ENCODE peak calls at places on chromosomes 1 and 21, in six cellular contexts. One of them, this sample, is unnamed.

GRCh38 chr1:19199393-19200280 is 10.4 kb downstream of the UBR4 start:
- DNase-seq in upper lobe of left lung: no peak
- DNase-seq in transverse colon: no peak
- DNase-seq in stomach: no peak
- DNase-seq in spleen: no peak
- DNase-seq in SK-N-SH: no peak
- DNase-seq in this sample: no peak

GRCh38 chr1:227155688-227156087 is 162.6 kb downstream of the CDC42BPA start:
- DNase-seq in transverse colon: no peak
- DNase-seq in upper lobe of left lung: no peak
- DNase-seq in spleen: no peak
- DNase-seq in stomach: no peak
- DNase-seq in SK-N-SH: no peak
- DNase-seq in this sample: no peak

GRCh38 chr1:160046494-160047115 is 14.8 kb upstream of the PIGM start:
- DNase-seq in SK-N-SH: peak; percentile 80
- DNase-seq in spleen: no peak
- DNase-seq in stomach: peak; percentile 39
- DNase-seq in transverse colon: peak; percentile 50
- DNase-seq in upper lobe of left lung: no peak
- DNase-seq in this sample: peak; percentile 90

GRCh38 chr1:113874017-113874879 is 2.7 kb upstream of the PTPN22 start:
- DNase-seq in transverse colon: peak; percentile 49
- DNase-seq in spleen: no peak
- DNase-seq in SK-N-SH: no peak
- DNase-seq in stomach: no peak
- DNase-seq in upper lobe of left lung: no peak
- DNase-seq in this sample: no peak

GRCh38 chr1:108639899-108640560 is 20.9 kb downstream of the HENMT1 start:
- DNase-seq in upper lobe of left lung: no peak
- DNase-seq in stomach: no peak
- DNase-seq in transverse colon: no peak
- DNase-seq in spleen: no peak
- DNase-seq in SK-N-SH: no peak
- DNase-seq in this sample: no peak

GRCh38 chr1:226884116-226884515 is 13.7 kb downstream of the PSEN2 start:
- DNase-seq in SK-N-SH: no peak
- DNase-seq in transverse colon: no peak
- DNase-seq in stomach: no peak
- DNase-seq in upper lobe of left lung: no peak
- DNase-seq in spleen: no peak
- DNase-seq in this sample: no peak

GRCh38 chr21:45794040-45794439 is 150.5 kb downstream of the PCBP3 start:
- DNase-seq in SK-N-SH: no peak
- DNase-seq in spleen: no peak
- DNase-seq in stomach: no peak
- DNase-seq in upper lobe of left lung: no peak
- DNase-seq in transverse colon: no peak
- DNase-seq in this sample: no peak

GRCh38 chr1:41954533-41954944 is 35.8 kb upstream of the HIVEP3 start:
- DNase-seq in spleen: no peak
- DNase-seq in SK-N-SH: no peak
- DNase-seq in transverse colon: no peak
- DNase-seq in stomach: no peak
- DNase-seq in upper lobe of left lung: peak; percentile 5
- DNase-seq in this sample: no peak

GRCh38 chr21:38921511-38922215 is 115.9 kb downstream of the ETS2 start:
- DNase-seq in SK-N-SH: no peak
- DNase-seq in transverse colon: peak; percentile 40
- DNase-seq in spleen: no peak
- DNase-seq in upper lobe of left lung: no peak
- DNase-seq in stomach: no peak
- DNase-seq in this sample: no peak

GRCh38 chr1:226444901-226445300 is 37.0 kb upstream of the PARP1 start:
- DNase-seq in transverse colon: peak; percentile 57
- DNase-seq in SK-N-SH: no peak
- DNase-seq in spleen: peak; percentile 82
- DNase-seq in upper lobe of left lung: no peak
- DNase-seq in stomach: peak; percentile 29
- DNase-seq in this sample: no peak

GRCh38 chr1:45485949-45486348 is 5.0 kb downstream of the TESK2 start:
- DNase-seq in upper lobe of left lung: no peak
- DNase-seq in SK-N-SH: no peak
- DNase-seq in spleen: no peak
- DNase-seq in stomach: no peak
- DNase-seq in transverse colon: no peak
- DNase-seq in this sample: no peak

GRCh38 chr21:42383331-42383730 is 12.5 kb downstream of the TMPRSS3 start:
- DNase-seq in stomach: no peak
- DNase-seq in transverse colon: no peak
- DNase-seq in upper lobe of left lung: no peak
- DNase-seq in SK-N-SH: no peak
- DNase-seq in spleen: peak; percentile 44
- DNase-seq in this sample: no peak

GRCh38 chr1:93992190-93992589 is 83.0 kb upstream of the GCLM start:
- DNase-seq in spleen: no peak
- DNase-seq in SK-N-SH: no peak
- DNase-seq in transverse colon: no peak
- DNase-seq in upper lobe of left lung: no peak
- DNase-seq in stomach: no peak
- DNase-seq in this sample: no peak

GRCh38 chr1:92778371-92778770 is 6.5 kb downstream of the EVI5 start:
- DNase-seq in stomach: no peak
- DNase-seq in upper lobe of left lung: no peak
- DNase-seq in transverse colon: no peak
- DNase-seq in spleen: no peak
- DNase-seq in SK-N-SH: no peak
- DNase-seq in this sample: no peak

GRCh38 chr1:59393211-59394180 is 96.6 kb downstream of the FGGY start:
- DNase-seq in upper lobe of left lung: no peak
- DNase-seq in transverse colon: peak; percentile 47
- DNase-seq in spleen: no peak
- DNase-seq in SK-N-SH: no peak
- DNase-seq in stomach: peak; percentile 65
- DNase-seq in this sample: peak; percentile 95

GRCh38 chr1:117674521-117675400 is 68.9 kb downstream of the TENT5C start:
- DNase-seq in upper lobe of left lung: no peak
- DNase-seq in transverse colon: peak; percentile 62
- DNase-seq in SK-N-SH: no peak
- DNase-seq in stomach: peak; percentile 77
- DNase-seq in spleen: no peak
- DNase-seq in this sample: no peak

GRCh38 chr1:77085109-77085508 is 134.1 kb downstream of the PIGK start:
- DNase-seq in SK-N-SH: no peak
- DNase-seq in spleen: no peak
- DNase-seq in stomach: no peak
- DNase-seq in transverse colon: no peak
- DNase-seq in upper lobe of left lung: no peak
- DNase-seq in this sample: no peak

GRCh38 chr21:23131177-23131576 is 2133.0 kb downstream of the NCAM2 start:
- DNase-seq in upper lobe of left lung: no peak
- DNase-seq in transverse colon: no peak
- DNase-seq in spleen: no peak
- DNase-seq in stomach: no peak
- DNase-seq in SK-N-SH: no peak
- DNase-seq in this sample: no peak

GRCh38 chr1:1093610-1093943 is 19.5 kb upstream of the RNF223 start:
- DNase-seq in SK-N-SH: no peak
- DNase-seq in transverse colon: peak; percentile 3
- DNase-seq in stomach: no peak
- DNase-seq in upper lobe of left lung: no peak
- DNase-seq in spleen: no peak
- DNase-seq in this sample: no peak

GRCh38 chr1:117780981-117781475 is 148.4 kb downstream of the GDAP2 start:
- DNase-seq in spleen: no peak
- DNase-seq in transverse colon: no peak
- DNase-seq in SK-N-SH: peak; percentile 44
- DNase-seq in stomach: no peak
- DNase-seq in upper lobe of left lung: no peak
- DNase-seq in this sample: peak; percentile 66

GRCh38 chr1:233022246-233022645 is 71.8 kb downstream of the NTPCR start:
- DNase-seq in SK-N-SH: no peak
- DNase-seq in upper lobe of left lung: no peak
- DNase-seq in transverse colon: no peak
- DNase-seq in spleen: no peak
- DNase-seq in stomach: no peak
- DNase-seq in this sample: no peak

GRCh38 chr1:15046487-15047165 is 106.9 kb upstream of the TMEM51 start:
- DNase-seq in SK-N-SH: peak; percentile 94
- DNase-seq in stomach: peak; percentile 70
- DNase-seq in upper lobe of left lung: no peak
- DNase-seq in transverse colon: peak; percentile 65
- DNase-seq in spleen: peak; percentile 83
- DNase-seq in this sample: peak; percentile 86

DNA sequence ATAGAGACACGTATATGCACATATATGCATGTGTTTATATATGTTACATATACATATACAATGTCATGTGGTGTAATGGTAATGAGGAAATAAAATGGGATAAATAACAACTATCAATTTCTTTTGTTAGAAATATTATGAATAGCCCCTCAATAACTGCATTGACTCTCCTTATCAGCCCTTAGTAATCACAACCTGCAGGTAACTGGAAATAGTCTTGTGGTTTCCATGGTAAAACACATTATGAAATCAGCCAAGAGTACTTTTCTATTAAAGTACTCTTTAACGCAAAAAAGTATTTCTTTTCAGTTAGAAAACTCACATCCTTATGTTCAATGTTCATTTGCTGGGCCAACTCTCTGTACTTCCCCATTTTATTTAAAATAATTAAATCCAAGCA is 105.8 kb downstream of the KCNT2 start:
- DNase-seq in spleen: no peak
- DNase-seq in stomach: no peak
- DNase-seq in SK-N-SH: no peak
- DNase-seq in upper lobe of left lung: no peak
- DNase-seq in transverse colon: no peak
- DNase-seq in this sample: no peak
- H3K4me3 ChIP-seq in spleen: no peak overlapping the region
- H3K4me3 ChIP-seq in stomach: no peak overlapping the region
- H3K4me3 ChIP-seq in SK-N-SH: no peak overlapping the region
- H3K4me3 ChIP-seq in upper lobe of left lung: no peak overlapping the region
- H3K4me3 ChIP-seq in transverse colon: no peak overlapping the region
- H3K4me3 ChIP-seq in this sample: no peak overlapping the region

DNA sequence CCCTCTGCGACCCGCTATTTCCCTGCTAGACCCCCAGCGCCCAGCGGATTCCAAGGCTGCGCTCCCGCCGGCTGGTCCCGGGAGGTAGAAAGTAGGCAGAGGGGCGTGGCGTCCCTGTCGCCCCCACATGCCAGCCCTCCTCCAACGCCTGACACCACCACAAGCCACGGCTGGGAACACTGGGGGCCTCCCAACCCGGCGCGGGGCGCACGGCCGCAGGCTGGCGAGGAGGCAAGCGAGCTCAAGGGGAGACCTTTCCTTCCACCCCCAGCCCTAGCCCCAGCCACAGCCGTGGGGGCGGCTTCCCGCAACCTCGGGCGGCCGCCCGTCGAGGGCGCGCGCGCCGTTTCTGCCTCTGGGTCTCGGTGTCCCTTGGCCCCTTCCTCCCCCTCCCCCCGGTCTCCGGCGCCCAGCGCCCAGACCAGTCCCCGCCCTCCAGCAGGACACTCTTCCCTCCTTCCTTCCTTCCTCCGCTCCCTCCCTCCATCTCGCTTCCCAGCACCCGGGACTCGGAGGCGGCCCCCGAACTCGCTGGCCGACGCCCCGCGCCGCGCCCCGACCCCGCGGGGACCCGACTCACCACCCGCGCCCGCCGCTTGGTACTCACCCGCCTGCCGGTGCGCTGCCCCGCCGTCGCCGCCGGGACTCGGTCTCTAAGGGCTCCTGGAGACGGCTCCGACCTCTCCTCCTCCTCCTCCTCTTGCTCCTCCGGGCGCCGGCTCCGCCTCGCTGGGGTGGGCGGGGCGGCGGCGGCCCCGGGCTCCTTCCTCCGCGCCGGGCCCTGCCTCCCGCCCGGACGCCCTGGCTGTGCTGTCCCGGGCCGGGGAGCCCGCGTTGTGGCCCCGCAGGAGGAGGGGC is at the start of gene GNG12:
- DNase-seq in transverse colon: peak; percentile 75
- DNase-seq in upper lobe of left lung: peak; percentile 94
- DNase-seq in SK-N-SH: peak; percentile 90
- DNase-seq in spleen: peak; percentile 82
- DNase-seq in stomach: peak; percentile 77
- DNase-seq in this sample: peak; percentile 89
- TF ChIP-seq POLR2AphosphoS5 in transverse colon: peak; percentile 69
- TF ChIP-seq POLR2AphosphoS5 in upper lobe of left lung: peak; percentile 7
- TF ChIP-seq POLR2AphosphoS5 in SK-N-SH: peak; percentile 62
- TF ChIP-seq POLR2AphosphoS5 in spleen: no peak
- TF ChIP-seq POLR2AphosphoS5 in stomach: peak; percentile 12
- TF ChIP-seq POLR2AphosphoS5 in this sample: peak; percentile 27

GRCh38 chr1:53385276-53385932 is 57.5 kb upstream of the LRP8 start:
- DNase-seq in upper lobe of left lung: no peak
- DNase-seq in spleen: peak; percentile 57
- DNase-seq in SK-N-SH: no peak
- DNase-seq in transverse colon: no peak
- DNase-seq in stomach: no peak
- DNase-seq in this sample: no peak
- H3K4me3 ChIP-seq in upper lobe of left lung: no peak overlapping the region
- H3K4me3 ChIP-seq in spleen: no peak overlapping the region
- H3K4me3 ChIP-seq in SK-N-SH: no peak overlapping the region
- H3K4me3 ChIP-seq in transverse colon: no peak overlapping the region
- H3K4me3 ChIP-seq in stomach: no peak overlapping the region
- H3K4me3 ChIP-seq in this sample: no peak overlapping the region

DNA sequence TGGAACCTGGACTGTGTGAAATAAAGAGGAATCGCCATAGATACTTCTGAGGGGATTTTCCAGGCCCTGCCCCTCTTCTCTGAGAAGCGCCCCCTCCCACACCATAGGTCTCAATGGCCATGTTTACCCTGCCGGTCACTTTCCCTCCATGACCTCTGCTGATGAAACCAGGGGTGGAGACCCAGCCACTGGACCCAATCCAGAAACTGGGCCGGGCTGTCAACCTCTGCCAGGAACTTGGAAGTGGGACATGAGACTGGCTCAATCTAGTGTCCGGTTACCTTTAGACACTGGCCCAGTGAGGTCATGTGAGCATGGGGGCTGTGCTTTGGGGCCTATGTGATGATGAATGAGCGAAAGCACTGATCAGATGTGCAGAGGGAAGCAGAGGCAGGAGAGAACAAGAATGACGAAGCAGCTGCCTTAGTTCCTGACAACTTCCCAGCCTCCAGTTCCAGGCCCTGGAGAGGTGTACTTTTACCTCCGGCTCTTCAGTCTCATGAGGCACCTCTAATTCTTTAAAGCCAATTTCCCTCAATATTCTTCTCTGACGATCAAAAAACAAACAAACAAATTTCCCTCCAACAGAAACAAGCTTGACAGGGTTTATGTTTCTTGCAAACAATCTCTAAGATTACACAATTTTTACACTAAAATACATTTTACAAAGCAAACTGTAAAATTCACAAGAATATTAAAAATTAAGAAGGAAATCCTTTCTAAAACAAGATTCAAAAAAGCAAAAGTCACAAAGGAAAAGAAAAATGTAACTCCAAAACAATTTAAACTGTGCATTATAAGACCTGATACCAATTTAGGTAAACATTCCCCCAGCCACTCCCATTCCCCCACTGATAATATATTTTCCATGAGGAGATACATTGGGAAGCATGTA is 4.8 kb downstream of the ASAP3 start:
- DNase-seq in upper lobe of left lung: no peak
- DNase-seq in spleen: no peak
- DNase-seq in transverse colon: peak; percentile 38
- DNase-seq in SK-N-SH: no peak
- DNase-seq in stomach: peak; percentile 86
- DNase-seq in this sample: peak; percentile 86
- TF ChIP-seq POLR2AphosphoS5 in upper lobe of left lung: peak; percentile 46
- TF ChIP-seq POLR2AphosphoS5 in spleen: no peak
- TF ChIP-seq POLR2AphosphoS5 in transverse colon: peak; percentile 12
- TF ChIP-seq POLR2AphosphoS5 in SK-N-SH: no peak
- TF ChIP-seq POLR2AphosphoS5 in stomach: peak; percentile 74
- TF ChIP-seq POLR2AphosphoS5 in this sample: no peak